ENCODE peak calls at places on chromosomes 1 and 21, in eight cellular contexts. D is gastrocnemius medialis, J is HFF-Myc, F is heart left ventricle, U is choroid plexus epithelial cell, T is PC-3, S is cardiac muscle cell, Y is prostate gland. A is an unnamed sample.

GRCh38 chr1:101235696-101236545 is 898 bp upstream of the S1PR1 start:
- DNase-seq in Y (peak; percentile 28), F (peak; percentile 59), D (peak; percentile 16), T (peak; percentile 64), J (no peak), U (peak; percentile 49), S (peak; percentile 53), A (no peak)

GRCh38 chr1:234611799-234612351 is 1.9 kb upstream of the IRF2BP2 start:
- DNase-seq in T (no peak), F (peak; percentile 54), J (no peak), Y (no peak), D (peak; percentile 87), S (no peak), U (no peak), A (no peak)

GRCh38 chr1:112905420-112906154 is 50.4 kb downstream of the SLC16A1 start:
- DNase-seq in Y (peak; percentile 11), S (peak; percentile 44), U (peak; percentile 25), T (peak; percentile 67), F (no peak), D (no peak), J (no peak), A (no peak)

GRCh38 chr1:161130266-161130665 is 2.2 kb downstream of the DEDD start:
- DNase-seq in Y (no peak), D (no peak), J (no peak), S (no peak), T (no peak), F (no peak), U (no peak), A (no peak)

GRCh38 chr1:44673675-44674112 is 587 bp downstream of the TMEM53 start:
- DNase-seq in U (no peak), F (no peak), J (no peak), T (peak; percentile 11), Y (no peak), S (no peak), D (no peak), A (no peak)

GRCh38 chr1:5887436-5888290 is 104.6 kb downstream of the NPHP4 start:
- DNase-seq in D (no peak), S (no peak), U (peak; percentile 24), F (no peak), J (no peak), T (no peak), Y (no peak), A (no peak)

GRCh38 chr1:48229309-48229708 is 6.8 kb downstream of the SLC5A9 start:
- DNase-seq in Y (no peak), F (no peak), D (no peak), U (no peak), S (no peak), T (no peak), J (no peak), A (no peak)

GRCh38 chr1:216420263-216420662 is 3.0 kb downstream of the USH2A start:
- DNase-seq in T (no peak), U (no peak), Y (no peak), F (no peak), D (no peak), J (no peak), S (no peak), A (no peak)

GRCh38 chr21:36141513-36141925 is 6.6 kb downstream of the CBR3 start:
- DNase-seq in U (peak; percentile 88), D (peak; percentile 85), Y (peak; percentile 99), J (peak; percentile 73), S (peak; percentile 82), T (peak; percentile 100), F (peak; percentile 77), A (peak; percentile 62)

GRCh38 chr1:192522673-192523072 is 52.9 kb upstream of the RGS1 start:
- DNase-seq in D (no peak), J (no peak), F (no peak), S (no peak), Y (no peak), U (no peak), T (no peak), A (no peak)

GRCh38 chr1:64549464-64550239 is 79.7 kb downstream of the CACHD1 start:
- DNase-seq in D (no peak), T (no peak), F (no peak), U (no peak), Y (peak; percentile 53), J (no peak), S (no peak), A (no peak)

GRCh38 chr1:178501705-178502329 is 5.1 kb upstream of the CLEC20A start:
- DNase-seq in S (peak; percentile 79), J (peak; percentile 38), T (peak; percentile 71), D (peak; percentile 31), F (peak; percentile 75), Y (peak; percentile 58), U (peak; percentile 76), A (peak; percentile 15)

GRCh38 chr1:228017356-228018124 is 10.7 kb downstream of the WNT3A start:
- DNase-seq in S (no peak), J (no peak), Y (no peak), F (no peak), T (no peak), U (no peak), D (peak; percentile 3), A (no peak)

GRCh38 chr1:38559180-38559874 is 300.2 kb downstream of the RRAGC start:
- DNase-seq in S (peak; percentile 7), Y (peak; percentile 58), D (peak; percentile 14), U (no peak), T (no peak), F (no peak), J (no peak), A (no peak)

GRCh38 chr1:182299728-182300581 is 91.6 kb downstream of the GLUL start:
- DNase-seq in J (no peak), T (no peak), F (peak; percentile 78), D (peak; percentile 64), U (peak; percentile 9), S (peak; percentile 73), Y (no peak), A (no peak)

GRCh38 chr1:16126160-16126559 is 29.7 kb downstream of the EPHA2 start:
- DNase-seq in U (no peak), F (peak; percentile 13), Y (no peak), T (no peak), D (no peak), S (no peak), J (no peak), A (no peak)

GRCh38 chr21:29245104-29245643 is 53.5 kb upstream of the BACH1 start:
- DNase-seq in D (no peak), F (no peak), T (no peak), J (no peak), Y (no peak), S (no peak), U (peak; percentile 33), A (no peak)

GRCh38 chr1:174871886-174872285 is 127.9 kb upstream of the CACYBP start:
- DNase-seq in J (no peak), S (no peak), U (no peak), D (no peak), T (peak; percentile 56), Y (no peak), F (no peak), A (no peak)

GRCh38 chr1:85417017-85417416 is 47.9 kb downstream of the DDAH1 start:
- DNase-seq in U (no peak), F (no peak), S (no peak), D (peak; percentile 49), J (no peak), Y (no peak), T (no peak), A (no peak)

DNA sequence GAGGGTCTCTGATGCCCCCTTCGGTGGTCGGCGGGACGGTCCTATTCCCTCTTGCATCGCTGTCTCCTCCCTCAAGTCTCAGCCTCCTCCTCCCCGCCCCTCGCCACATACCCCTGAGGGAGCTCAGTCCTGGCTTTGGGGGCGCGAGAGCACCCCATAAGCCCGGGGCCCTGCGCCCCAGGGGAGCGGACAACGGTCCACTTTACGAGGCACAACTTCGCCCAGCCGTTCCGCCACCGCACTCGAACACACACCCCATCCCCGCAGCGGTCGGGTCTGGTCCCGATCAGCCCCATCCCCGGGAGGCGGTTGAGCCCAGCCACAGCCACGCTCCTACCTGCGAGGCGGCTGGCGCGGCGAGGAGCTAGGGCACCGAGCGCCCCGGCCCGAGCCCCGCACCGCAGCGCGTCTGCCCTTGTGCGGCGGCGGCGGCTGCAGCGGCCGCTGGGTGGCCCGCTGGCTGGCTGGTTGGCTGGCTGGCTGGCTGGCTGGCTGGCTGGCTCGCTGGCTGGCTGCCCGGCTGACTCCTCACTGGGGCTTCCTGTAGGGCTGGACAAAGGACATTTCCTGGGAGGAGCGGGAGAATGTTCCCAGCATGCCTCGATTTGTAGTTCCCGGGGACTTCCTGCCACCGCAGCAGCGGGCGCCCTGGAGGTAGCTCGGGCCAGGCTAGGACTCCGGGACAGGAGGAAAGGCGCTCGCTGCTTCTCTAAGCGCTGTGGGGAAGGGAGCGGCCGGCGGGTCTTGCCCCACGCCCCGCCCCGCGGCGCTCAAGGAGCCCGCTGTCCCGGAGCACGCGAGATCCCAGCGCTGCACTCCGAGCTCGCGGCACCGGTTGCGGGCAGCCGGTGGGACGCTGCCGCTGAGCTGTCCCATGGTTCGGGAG is at the start of gene ZNF697:
- DNase-seq in J (peak; percentile 96), D (peak; percentile 97), U (peak; percentile 96), T (peak; percentile 95), Y (peak; percentile 98), S (peak; percentile 99), F (peak; percentile 98), A (peak; percentile 96)
- TF ChIP-seq CTCF in J (peak; percentile 40), D (peak; percentile 16), U (peak; percentile 49), T (no peak), Y (peak; percentile 51), S (peak; percentile 40), F (peak; percentile 28), A (peak; percentile 25)

DNA sequence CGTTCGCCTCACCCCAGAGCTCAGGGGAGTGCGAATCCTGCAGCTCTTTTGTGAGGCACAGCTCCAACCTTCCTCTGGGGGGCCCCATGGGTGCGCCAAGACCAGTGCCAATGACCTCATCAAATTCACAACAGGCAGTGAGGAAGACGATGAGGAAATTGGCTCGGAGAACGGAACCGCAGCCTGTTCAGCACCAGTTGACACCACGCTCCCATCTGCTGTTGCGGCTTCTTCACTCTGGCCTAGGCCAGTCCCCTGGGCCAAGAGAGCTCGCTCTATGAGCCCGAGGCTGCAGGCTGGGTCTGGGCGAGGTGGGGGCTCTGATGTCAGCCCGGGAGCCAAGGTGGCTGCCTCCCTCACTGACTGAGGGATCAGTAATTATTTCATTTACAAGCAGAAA is 2.2 kb downstream of the PLEKHA6 start:
- DNase-seq in J (no peak), T (no peak), F (peak; percentile 72), S (peak; percentile 61), U (no peak), Y (no peak), D (peak; percentile 28), A (no peak)
- TF ChIP-seq CTCF in J (no peak), T (no peak), F (peak; percentile 8), S (peak; percentile 26), U (no peak), Y (no peak), D (no peak), A (no peak)

GRCh38 chr1:71080782-71081696 is at the start of gene ZRANB2:
- DNase-seq in U (peak; percentile 97), J (peak; percentile 89), D (peak; percentile 90), Y (peak; percentile 89), F (peak; percentile 95), S (peak; percentile 96), T (peak; percentile 97), A (peak; percentile 89)
- TF ChIP-seq CTCF in U (peak; percentile 79), J (peak; percentile 81), D (peak; percentile 70), Y (peak; percentile 72), F (peak; percentile 86), S (peak; percentile 82), T (peak; percentile 81), A (peak; percentile 80)

DNA sequence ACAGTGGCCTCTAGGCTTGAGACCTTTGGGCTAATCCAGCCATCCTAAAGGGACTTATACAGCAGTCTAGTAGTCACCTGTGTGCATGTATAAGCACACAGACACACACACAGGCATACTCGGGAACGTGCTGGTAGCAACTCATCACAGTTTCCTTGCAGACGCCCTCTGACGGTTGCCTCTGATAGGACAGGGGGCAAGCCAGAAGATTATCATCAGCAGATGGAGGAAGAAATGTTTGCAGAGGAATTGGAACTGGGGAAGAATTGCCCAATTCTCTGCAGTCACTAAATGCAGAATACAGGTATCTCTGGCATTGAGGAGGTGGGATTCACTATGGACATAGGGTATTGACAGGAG is 222.2 kb downstream of the C1orf94 start:
- DNase-seq in Y (no peak), J (no peak), S (no peak), F (no peak), D (no peak), T (no peak), U (no peak), A (no peak)
- TF ChIP-seq CTCF in Y (no peak), J (no peak), S (no peak), F (no peak), D (no peak), T (no peak), U (no peak), A (no peak)

A was measured in AG09319.